ENCODE peak calls at places on chromosomes 1 and 21, in ten cellular contexts. U, T, K, V, B, C, N, L, P and Z are unnamed samples.

GRCh38 chr1:9371391-9371935 is 78.8 kb downstream of the SPSB1 start:
- DNase-seq in U (no peak), T (no peak), K (no peak), V (no peak), B (peak), C (no peak), N (peak), L (no peak), P (no peak), Z (no peak)

GRCh38 chr1:196651637-196652215 is at the start of gene CFH:
- DNase-seq in U (peak), T (no peak), K (no peak), V (peak), B (no peak), C (no peak), N (peak), L (no peak), P (no peak), Z (no peak)

GRCh38 chr1:238099871-238100270 is 209.1 kb upstream of the ZP4 start:
- DNase-seq in U (no peak), T (no peak), K (no peak), V (no peak), B (no peak), C (no peak), N (no peak), L (no peak), P (no peak), Z (no peak)

GRCh38 chr1:169601096-169601881 is 15.0 kb upstream of the F5 start:
- DNase-seq in U (peak), T (peak), K (peak), V (no peak), B (no peak), C (no peak), N (peak), L (no peak), P (no peak), Z (no peak)

GRCh38 chr21:16420086-16420724 is 690.4 kb downstream of the USP25 start:
- DNase-seq in U (peak), T (peak), K (no peak), V (peak), B (peak), C (no peak), N (peak), L (no peak), P (peak), Z (no peak)

GRCh38 chr1:84360303-84360702 is 38.0 kb upstream of the DNASE2B start:
- DNase-seq in U (no peak), T (no peak), K (no peak), V (no peak), B (no peak), C (no peak), N (no peak), L (no peak), P (no peak), Z (no peak)

GRCh38 chr1:36400825-36401601 is 3.3 kb upstream of the LSM10 start:
- DNase-seq in U (no peak), T (no peak), K (no peak), V (no peak), B (peak), C (peak), N (peak), L (peak), P (peak), Z (peak)

GRCh38 chr1:234488054-234488953 is 9.3 kb upstream of the TARBP1 start:
- DNase-seq in U (no peak), T (no peak), K (no peak), V (no peak), B (no peak), C (no peak), N (no peak), L (no peak), P (no peak), Z (no peak)

GRCh38 chr1:200258447-200259375 is 151.1 kb downstream of the ZNF281 start:
- DNase-seq in U (peak), T (peak), K (no peak), V (peak), B (no peak), C (no peak), N (peak), L (no peak), P (no peak), Z (no peak)

GRCh38 chr1:66282885-66283284 is 251.1 kb upstream of the SGIP1 start:
- DNase-seq in U (no peak), T (no peak), K (no peak), V (no peak), B (no peak), C (no peak), N (peak), L (no peak), P (no peak), Z (no peak)

GRCh38 chr1:66283583-66284041 is 250.3 kb upstream of the SGIP1 start:
- DNase-seq in U (no peak), T (peak), K (peak), V (no peak), B (no peak), C (no peak), N (peak), L (no peak), P (no peak), Z (no peak)

GRCh38 chr1:66284746-66285145 is 249.2 kb upstream of the SGIP1 start:
- DNase-seq in U (no peak), T (no peak), K (no peak), V (no peak), B (no peak), C (no peak), N (no peak), L (no peak), P (no peak), Z (no peak)

GRCh38 chr1:66281808-66282207 is 252.1 kb upstream of the SGIP1 start:
- DNase-seq in U (no peak), T (no peak), K (no peak), V (no peak), B (no peak), C (no peak), N (no peak), L (no peak), P (no peak), Z (no peak)

DNA sequence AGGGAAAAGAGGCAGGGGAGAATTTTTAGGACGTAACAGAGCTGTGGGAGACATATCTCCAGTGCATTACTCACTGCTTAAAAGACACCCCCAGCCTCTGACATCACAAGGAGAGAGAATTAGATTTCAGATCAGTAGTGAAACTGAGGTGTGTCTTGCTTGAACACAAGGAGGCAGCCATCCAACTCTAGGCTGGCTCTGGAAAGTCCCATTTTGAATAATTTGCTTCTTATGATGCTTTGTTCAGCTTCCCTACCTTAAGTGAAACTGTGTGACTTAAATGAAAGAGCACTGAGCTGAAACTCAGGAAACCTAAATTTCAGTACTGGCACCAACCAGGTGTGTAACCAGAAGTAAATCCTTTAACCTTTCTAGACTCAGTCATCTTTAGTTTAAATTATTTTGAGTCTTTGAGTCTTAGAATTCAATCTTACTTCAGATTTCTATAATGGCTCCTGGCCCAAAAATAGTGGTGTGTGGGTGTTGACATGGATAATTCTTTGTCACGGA is 251.6 kb upstream of the SGIP1 start:
- DNase-seq in U (peak), T (peak), K (peak), V (peak), B (peak), C (no peak), N (peak), L (no peak), P (no peak), Z (no peak)
- TF ChIP-seq CTCF in U (no peak), T (no peak), K (peak), V (no peak), B (no peak), C (peak), N (peak), L (no peak), P (no peak), Z (peak)

DNA sequence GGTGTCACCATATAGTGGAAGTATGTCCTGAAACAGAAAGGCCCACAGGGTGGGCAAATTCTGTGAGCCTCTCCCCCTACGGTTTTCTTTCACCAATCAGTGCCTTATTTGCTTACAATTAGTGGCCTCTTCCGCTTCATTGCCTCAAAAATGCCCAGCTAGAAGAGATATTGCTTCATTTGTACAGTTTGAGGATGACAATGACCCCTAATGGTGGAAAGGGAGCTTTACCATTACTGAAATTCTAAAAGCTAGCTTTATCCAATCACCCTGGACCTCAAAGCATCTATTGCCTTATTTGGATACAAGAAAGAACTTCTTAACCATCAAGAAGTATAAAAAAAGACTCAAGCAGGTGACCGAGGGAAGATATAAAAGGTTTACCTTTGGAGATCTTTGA is 49.6 kb downstream of the LRRC71 start:
- DNase-seq in U (no peak), T (no peak), K (no peak), V (no peak), B (no peak), C (no peak), N (no peak), L (no peak), P (no peak), Z (no peak)
- TF ChIP-seq CTCF in U (no peak), T (no peak), K (peak), V (no peak), B (no peak), C (no peak), N (peak), L (no peak), P (no peak), Z (peak)

GRCh38 chr21:46323227-46323709 is 402 bp downstream of the C21orf58 start:
- DNase-seq in U (no peak), T (no peak), K (no peak), V (no peak), B (no peak), C (no peak), N (no peak), L (no peak), P (no peak), Z (no peak)
- TF ChIP-seq CTCF in U (no peak), T (no peak), K (no peak), V (no peak), B (no peak), C (no peak), N (no peak), L (no peak), P (no peak), Z (no peak)

GRCh38 chr1:151009206-151009587 is 948 bp downstream of the PRUNE1 start:
- DNase-seq in U (no peak), T (no peak), K (no peak), V (no peak), B (no peak), C (no peak), N (peak), L (no peak), P (no peak), Z (no peak)

GRCh38 chr1:151008244-151009205 is at the start of gene PRUNE1:
- DNase-seq in U (peak), T (peak), K (peak), V (peak), B (peak), C (peak), N (peak), L (peak), P (peak), Z (peak)

GRCh38 chr1:151006331-151007052 is at the start of gene MINDY1:
- DNase-seq in U (peak), T (peak), K (peak), V (peak), B (peak), C (peak), N (peak), L (peak), P (peak), Z (no peak)

GRCh38 chr1:151009674-151010345 is 1.6 kb downstream of the PRUNE1 start:
- DNase-seq in U (no peak), T (no peak), K (no peak), V (no peak), B (no peak), C (no peak), N (no peak), L (no peak), P (no peak), Z (no peak)

DNA sequence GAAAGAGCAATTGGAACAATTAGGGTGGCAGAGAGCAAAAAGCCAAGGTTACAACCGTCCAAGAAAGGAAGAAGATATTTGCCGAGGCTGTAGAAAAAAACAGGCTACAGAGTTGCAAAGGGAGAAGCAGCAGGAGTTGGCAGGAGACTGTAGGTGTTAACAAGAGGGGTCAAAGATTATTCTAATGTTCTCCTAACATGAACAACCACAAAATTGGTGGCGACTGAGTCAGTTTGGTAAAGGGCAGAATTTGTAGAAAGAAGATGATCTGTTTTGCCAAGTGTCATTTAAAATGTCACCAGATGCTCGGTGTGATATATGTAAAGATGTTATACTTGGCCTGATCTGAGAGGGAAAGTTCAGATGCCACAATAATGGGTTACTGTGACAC is 401 bp upstream of the PRUNE1 start:
- DNase-seq in U (no peak), T (no peak), K (no peak), V (no peak), B (no peak), C (no peak), N (no peak), L (no peak), P (no peak), Z (no peak)
- TF ChIP-seq CTCF in U (no peak), T (no peak), K (no peak), V (no peak), B (no peak), C (no peak), N (no peak), L (no peak), P (no peak), Z (peak)

GRCh38 chr21:40120944-40121575 is 253.8 kb downstream of the PCP4 start:
- DNase-seq in U (peak), T (no peak), K (no peak), V (no peak), B (no peak), C (no peak), N (peak), L (no peak), P (no peak), Z (no peak)
- TF ChIP-seq CTCF in U (peak), T (peak), K (no peak), V (peak), B (peak), C (peak), N (peak), L (peak), P (peak), Z (peak)

GRCh38 chr1:223647249-223647648 is 18.3 kb downstream of the CAPN8 start:
- DNase-seq in U (no peak), T (no peak), K (no peak), V (no peak), B (no peak), C (no peak), N (no peak), L (no peak), P (no peak), Z (no peak)

GRCh38 chr1:223645903-223646302 is 19.6 kb downstream of the CAPN8 start:
- DNase-seq in U (no peak), T (no peak), K (no peak), V (no peak), B (no peak), C (no peak), N (no peak), L (no peak), P (no peak), Z (no peak)

GRCh38 chr1:223652436-223652901 is 13.0 kb downstream of the CAPN8 start:
- DNase-seq in U (peak), T (peak), K (no peak), V (no peak), B (no peak), C (no peak), N (no peak), L (no peak), P (no peak), Z (no peak)

GRCh38 chr1:223650465-223650864 is 15.0 kb downstream of the CAPN8 start:
- DNase-seq in U (no peak), T (no peak), K (no peak), V (no peak), B (no peak), C (no peak), N (no peak), L (no peak), P (no peak), Z (no peak)

GRCh38 chr1:223649222-223649621 is 16.3 kb downstream of the CAPN8 start:
- DNase-seq in U (no peak), T (no peak), K (no peak), V (no peak), B (no peak), C (no peak), N (no peak), L (no peak), P (no peak), Z (no peak)
- TF ChIP-seq CTCF in U (no peak), T (no peak), K (no peak), V (no peak), B (no peak), C (no peak), N (no peak), L (no peak), P (no peak), Z (no peak)

GRCh38 chr21:17729455-17729854 is 89.7 kb downstream of the C21orf91 start:
- DNase-seq in U (no peak), T (no peak), K (no peak), V (no peak), B (no peak), C (no peak), N (no peak), L (no peak), P (no peak), Z (no peak)

GRCh38 chr21:17725339-17725738 is 93.8 kb downstream of the C21orf91 start:
- DNase-seq in U (no peak), T (no peak), K (no peak), V (no peak), B (no peak), C (no peak), N (no peak), L (no peak), P (peak), Z (no peak)

GRCh38 chr21:17730782-17731181 is 88.4 kb downstream of the C21orf91 start:
- DNase-seq in U (peak), T (no peak), K (no peak), V (no peak), B (no peak), C (no peak), N (peak), L (no peak), P (no peak), Z (no peak)

GRCh38 chr21:17727361-17727760 is 91.8 kb downstream of the C21orf91 start:
- DNase-seq in U (no peak), T (no peak), K (no peak), V (no peak), B (no peak), C (no peak), N (no peak), L (no peak), P (no peak), Z (no peak)

GRCh38 chr21:17726047-17726446 is 93.1 kb downstream of the C21orf91 start:
- DNase-seq in U (peak), T (peak), K (no peak), V (no peak), B (no peak), C (no peak), N (peak), L (no peak), P (no peak), Z (no peak)
- TF ChIP-seq CTCF in U (no peak), T (no peak), K (no peak), V (no peak), B (no peak), C (no peak), N (peak), L (peak), P (no peak), Z (peak)

DNA sequence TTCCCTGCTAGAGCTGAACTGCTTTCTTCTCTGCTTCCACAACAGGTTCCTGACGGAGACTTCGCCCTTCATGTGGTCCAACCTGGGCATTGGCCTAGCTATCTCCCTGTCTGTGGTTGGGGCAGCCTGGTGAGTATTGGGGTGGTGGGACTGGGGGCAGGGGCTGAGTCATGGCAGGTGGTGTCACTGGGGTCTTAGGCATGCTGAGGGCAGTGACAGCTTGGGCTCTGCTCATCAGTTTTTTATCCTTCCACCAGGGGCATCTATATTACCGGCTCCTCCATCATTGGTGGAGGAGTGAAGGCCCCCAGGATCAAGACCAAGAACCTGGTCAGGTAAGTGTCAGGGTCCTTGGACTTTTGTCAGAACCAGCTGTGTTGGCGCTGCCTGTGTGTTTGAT is 1.3 kb downstream of the ATP6V0B start:
- DNase-seq in U (no peak), T (no peak), K (no peak), V (no peak), B (no peak), C (no peak), N (no peak), L (no peak), P (no peak), Z (peak)
- TF ChIP-seq CTCF in U (no peak), T (no peak), K (no peak), V (no peak), B (no peak), C (no peak), N (peak), L (no peak), P (no peak), Z (no peak)

GRCh38 chr1:158978730-158979129 is 31.0 kb upstream of the IFI16 start:
- DNase-seq in U (no peak), T (no peak), K (no peak), V (no peak), B (no peak), C (no peak), N (no peak), L (no peak), P (no peak), Z (no peak)

GRCh38 chr1:158969166-158969565 is 37.8 kb downstream of the PYHIN1 start:
- DNase-seq in U (peak), T (peak), K (no peak), V (no peak), B (no peak), C (no peak), N (no peak), L (no peak), P (no peak), Z (no peak)

GRCh38 chr1:158969855-158970254 is 38.5 kb downstream of the PYHIN1 start:
- DNase-seq in U (peak), T (peak), K (no peak), V (no peak), B (no peak), C (no peak), N (no peak), L (no peak), P (no peak), Z (no peak)

GRCh38 chr1:158972841-158973240 is 36.9 kb upstream of the IFI16 start:
- DNase-seq in U (peak), T (no peak), K (no peak), V (no peak), B (no peak), C (no peak), N (no peak), L (no peak), P (no peak), Z (no peak)
- TF ChIP-seq CTCF in U (peak), T (no peak), K (peak), V (no peak), B (no peak), C (no peak), N (no peak), L (no peak), P (no peak), Z (no peak)

GRCh38 chr1:229972600-229973296 is 94.3 kb upstream of the GALNT2 start:
- DNase-seq in U (no peak), T (no peak), K (no peak), V (peak), B (no peak), C (no peak), N (no peak), L (no peak), P (no peak), Z (no peak)
- TF ChIP-seq CTCF in U (no peak), T (no peak), K (peak), V (no peak), B (no peak), C (peak), N (peak), L (peak), P (no peak), Z (peak)